ENCODE peak calls at places on chromosomes 13 and 19, in eight cellular contexts. One of them, this sample, is unnamed.

GRCh38 chr13:23909606-23910005 is 12.3 kb upstream of the C1QTNF9B start:
- DNase-seq in esophagus squamous epithelium: no peak
- DNase-seq in endodermal cell: no peak
- DNase-seq in astrocyte: no peak
- DNase-seq in gastrocnemius medialis: no peak
- DNase-seq in brain microvascular endothelial cell: no peak
- DNase-seq in pancreas: no peak
- DNase-seq in heart right ventricle: no peak
- DNase-seq in this sample: no peak

GRCh38 chr13:109436055-109436622 is 350.2 kb downstream of the IRS2 start:
- DNase-seq in esophagus squamous epithelium: no peak
- DNase-seq in endodermal cell: no peak
- DNase-seq in astrocyte: no peak
- DNase-seq in gastrocnemius medialis: no peak
- DNase-seq in brain microvascular endothelial cell: no peak
- DNase-seq in pancreas: no peak
- DNase-seq in heart right ventricle: no peak
- DNase-seq in this sample: no peak

GRCh38 chr19:55341191-55342043 is 1.7 kb downstream of the KMT5C start:
- DNase-seq in esophagus squamous epithelium: no peak
- DNase-seq in endodermal cell: peak; percentile 94
- DNase-seq in astrocyte: peak; percentile 23
- DNase-seq in gastrocnemius medialis: peak; percentile 47
- DNase-seq in brain microvascular endothelial cell: peak; percentile 19
- DNase-seq in pancreas: peak; percentile 65
- DNase-seq in heart right ventricle: peak; percentile 68
- DNase-seq in this sample: no peak

GRCh38 chr13:71760226-71760591 is 106.8 kb downstream of the DACH1 start:
- DNase-seq in esophagus squamous epithelium: no peak
- DNase-seq in endodermal cell: no peak
- DNase-seq in astrocyte: no peak
- DNase-seq in gastrocnemius medialis: no peak
- DNase-seq in brain microvascular endothelial cell: no peak
- DNase-seq in pancreas: no peak
- DNase-seq in heart right ventricle: no peak
- DNase-seq in this sample: no peak

GRCh38 chr13:62333466-62333865 is 917.8 kb upstream of the PCDH20 start:
- DNase-seq in esophagus squamous epithelium: no peak
- DNase-seq in endodermal cell: no peak
- DNase-seq in astrocyte: no peak
- DNase-seq in gastrocnemius medialis: no peak
- DNase-seq in brain microvascular endothelial cell: no peak
- DNase-seq in pancreas: no peak
- DNase-seq in heart right ventricle: no peak
- DNase-seq in this sample: no peak

GRCh38 chr13:77207943-77208342 is 119.0 kb downstream of the MYCBP2 start:
- DNase-seq in esophagus squamous epithelium: no peak
- DNase-seq in endodermal cell: no peak
- DNase-seq in astrocyte: peak; percentile 91
- DNase-seq in gastrocnemius medialis: no peak
- DNase-seq in brain microvascular endothelial cell: peak; percentile 26
- DNase-seq in pancreas: no peak
- DNase-seq in heart right ventricle: no peak
- DNase-seq in this sample: peak; percentile 84

GRCh38 chr19:57558525-57558924 is 1.1 kb downstream of the ZNF550 start:
- DNase-seq in esophagus squamous epithelium: no peak
- DNase-seq in endodermal cell: no peak
- DNase-seq in astrocyte: no peak
- DNase-seq in gastrocnemius medialis: no peak
- DNase-seq in brain microvascular endothelial cell: peak; percentile 4
- DNase-seq in pancreas: no peak
- DNase-seq in heart right ventricle: no peak
- DNase-seq in this sample: no peak

GRCh38 chr13:113528101-113528797 is 37.7 kb upstream of the DCUN1D2 start:
- DNase-seq in esophagus squamous epithelium: no peak
- DNase-seq in endodermal cell: no peak
- DNase-seq in astrocyte: no peak
- DNase-seq in gastrocnemius medialis: no peak
- DNase-seq in brain microvascular endothelial cell: no peak
- DNase-seq in pancreas: no peak
- DNase-seq in heart right ventricle: no peak
- DNase-seq in this sample: no peak

GRCh38 chr19:5156231-5156986 is 184.2 kb downstream of the PTPRS start:
- DNase-seq in esophagus squamous epithelium: no peak
- DNase-seq in endodermal cell: no peak
- DNase-seq in astrocyte: no peak
- DNase-seq in gastrocnemius medialis: peak; percentile 22
- DNase-seq in brain microvascular endothelial cell: no peak
- DNase-seq in pancreas: no peak
- DNase-seq in heart right ventricle: no peak
- DNase-seq in this sample: no peak

GRCh38 chr19:17860331-17860992 is 752 bp downstream of the RPL18A start:
- DNase-seq in esophagus squamous epithelium: no peak
- DNase-seq in endodermal cell: no peak
- DNase-seq in astrocyte: no peak
- DNase-seq in gastrocnemius medialis: no peak
- DNase-seq in brain microvascular endothelial cell: no peak
- DNase-seq in pancreas: no peak
- DNase-seq in heart right ventricle: no peak
- DNase-seq in this sample: no peak

GRCh38 chr13:49304763-49305695 is 57.3 kb downstream of the CDADC1 start:
- DNase-seq in esophagus squamous epithelium: no peak
- DNase-seq in endodermal cell: no peak
- DNase-seq in astrocyte: no peak
- DNase-seq in gastrocnemius medialis: no peak
- DNase-seq in brain microvascular endothelial cell: no peak
- DNase-seq in pancreas: no peak
- DNase-seq in heart right ventricle: no peak
- DNase-seq in this sample: no peak

GRCh38 chr13:54799621-54800226 is 1771.1 kb downstream of the OLFM4 start:
- DNase-seq in esophagus squamous epithelium: no peak
- DNase-seq in endodermal cell: no peak
- DNase-seq in astrocyte: no peak
- DNase-seq in gastrocnemius medialis: no peak
- DNase-seq in brain microvascular endothelial cell: no peak
- DNase-seq in pancreas: no peak
- DNase-seq in heart right ventricle: no peak
- DNase-seq in this sample: no peak

GRCh38 chr13:26628706-26629105 is 71.2 kb downstream of the WASF3 start:
- DNase-seq in esophagus squamous epithelium: no peak
- DNase-seq in endodermal cell: peak; percentile 64
- DNase-seq in astrocyte: peak; percentile 10
- DNase-seq in gastrocnemius medialis: no peak
- DNase-seq in brain microvascular endothelial cell: peak; percentile 24
- DNase-seq in pancreas: no peak
- DNase-seq in heart right ventricle: no peak
- DNase-seq in this sample: no peak

GRCh38 chr19:7366701-7367420 is 18.1 kb downstream of the ARHGEF18 start:
- DNase-seq in esophagus squamous epithelium: no peak
- DNase-seq in endodermal cell: no peak
- DNase-seq in astrocyte: peak; percentile 26
- DNase-seq in gastrocnemius medialis: no peak
- DNase-seq in brain microvascular endothelial cell: peak; percentile 54
- DNase-seq in pancreas: no peak
- DNase-seq in heart right ventricle: no peak
- DNase-seq in this sample: no peak

GRCh38 chr13:77300176-77301141 is 26.4 kb downstream of the MYCBP2 start:
- DNase-seq in esophagus squamous epithelium: no peak
- DNase-seq in endodermal cell: no peak
- DNase-seq in astrocyte: peak; percentile 68
- DNase-seq in gastrocnemius medialis: no peak
- DNase-seq in brain microvascular endothelial cell: peak; percentile 74
- DNase-seq in pancreas: no peak
- DNase-seq in heart right ventricle: no peak
- DNase-seq in this sample: no peak

GRCh38 chr19:47518139-47518538 is 3.3 kb upstream of the NAPA start:
- DNase-seq in esophagus squamous epithelium: no peak
- DNase-seq in endodermal cell: no peak
- DNase-seq in astrocyte: peak; percentile 39
- DNase-seq in gastrocnemius medialis: no peak
- DNase-seq in brain microvascular endothelial cell: no peak
- DNase-seq in pancreas: no peak
- DNase-seq in heart right ventricle: no peak
- DNase-seq in this sample: no peak

GRCh38 chr19:10669246-10669645 is 15.1 kb downstream of the ILF3 start:
- DNase-seq in esophagus squamous epithelium: no peak
- DNase-seq in endodermal cell: no peak
- DNase-seq in astrocyte: no peak
- DNase-seq in gastrocnemius medialis: no peak
- DNase-seq in brain microvascular endothelial cell: no peak
- DNase-seq in pancreas: no peak
- DNase-seq in heart right ventricle: no peak
- DNase-seq in this sample: no peak

GRCh38 chr19:46404884-46405658 is 8.3 kb downstream of the CCDC8 start:
- DNase-seq in esophagus squamous epithelium: no peak
- DNase-seq in endodermal cell: peak; percentile 86
- DNase-seq in astrocyte: no peak
- DNase-seq in gastrocnemius medialis: no peak
- DNase-seq in brain microvascular endothelial cell: peak; percentile 37
- DNase-seq in pancreas: no peak
- DNase-seq in heart right ventricle: no peak
- DNase-seq in this sample: no peak

GRCh38 chr19:858284-858683 is 1.2 kb upstream of the CFD start:
- DNase-seq in esophagus squamous epithelium: no peak
- DNase-seq in endodermal cell: no peak
- DNase-seq in astrocyte: no peak
- DNase-seq in gastrocnemius medialis: no peak
- DNase-seq in brain microvascular endothelial cell: no peak
- DNase-seq in pancreas: no peak
- DNase-seq in heart right ventricle: no peak
- DNase-seq in this sample: no peak

GRCh38 chr19:55383279-55383788 is 758 bp downstream of the TMEM238 start:
- DNase-seq in esophagus squamous epithelium: no peak
- DNase-seq in endodermal cell: peak; percentile 74
- DNase-seq in astrocyte: no peak
- DNase-seq in gastrocnemius medialis: no peak
- DNase-seq in brain microvascular endothelial cell: no peak
- DNase-seq in pancreas: no peak
- DNase-seq in heart right ventricle: no peak
- DNase-seq in this sample: no peak

GRCh38 chr19:47104678-47105077 is 8.9 kb downstream of the ZC3H4 start:
- DNase-seq in esophagus squamous epithelium: no peak
- DNase-seq in endodermal cell: no peak
- DNase-seq in astrocyte: no peak
- DNase-seq in gastrocnemius medialis: peak; percentile 79
- DNase-seq in brain microvascular endothelial cell: no peak
- DNase-seq in pancreas: no peak
- DNase-seq in heart right ventricle: no peak
- DNase-seq in this sample: no peak

GRCh38 chr13:52012512-52012836 is 276 bp downstream of the ALG11 start:
- DNase-seq in esophagus squamous epithelium: no peak
- DNase-seq in endodermal cell: no peak
- DNase-seq in astrocyte: no peak
- DNase-seq in gastrocnemius medialis: no peak
- DNase-seq in brain microvascular endothelial cell: no peak
- DNase-seq in pancreas: no peak
- DNase-seq in heart right ventricle: no peak
- DNase-seq in this sample: no peak
- H3K36me3 ChIP-seq in esophagus squamous epithelium: peaks cover 19% of the 10 kb centered on the region
- H3K36me3 ChIP-seq in endodermal cell: peaks cover 10% of the 10 kb centered on the region
- H3K36me3 ChIP-seq in astrocyte: no peaks in the 10 kb centered on the region
- H3K36me3 ChIP-seq in gastrocnemius medialis: peaks cover under 1% of the 10 kb centered on the region
- H3K36me3 ChIP-seq in brain microvascular endothelial cell: no peaks in the 10 kb centered on the region
- H3K36me3 ChIP-seq in pancreas: no peaks in the 10 kb centered on the region
- H3K36me3 ChIP-seq in heart right ventricle: peaks cover 9% of the 10 kb centered on the region
- H3K36me3 ChIP-seq in this sample: peaks cover 17% of the 10 kb centered on the region

DNA sequence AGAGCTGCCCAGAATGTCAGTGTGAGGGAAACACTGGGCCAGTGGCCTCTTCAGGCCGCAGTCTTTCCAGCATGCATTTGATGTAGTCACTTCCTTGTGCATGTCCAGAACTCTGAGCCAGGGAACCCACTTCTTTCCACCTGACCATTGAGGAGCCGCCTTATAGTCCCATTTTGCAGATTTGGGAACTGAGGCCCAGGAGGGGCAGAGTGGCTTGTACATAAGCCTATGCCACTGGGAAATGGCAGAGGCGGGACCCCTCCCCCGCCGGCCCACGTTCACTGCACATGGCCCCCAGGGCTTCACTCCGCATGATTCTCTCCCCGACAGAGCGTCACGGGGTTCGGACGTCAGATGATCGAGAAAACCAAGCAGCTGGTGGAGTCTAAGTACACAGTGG is 5.6 kb upstream of the SPIB start:
- DNase-seq in esophagus squamous epithelium: no peak
- DNase-seq in endodermal cell: peak; percentile 32
- DNase-seq in astrocyte: no peak
- DNase-seq in gastrocnemius medialis: no peak
- DNase-seq in brain microvascular endothelial cell: no peak
- DNase-seq in pancreas: no peak
- DNase-seq in heart right ventricle: no peak
- DNase-seq in this sample: no peak
- H3K36me3 ChIP-seq in esophagus squamous epithelium: peaks cover 26% of the 10 kb centered on the region
- H3K36me3 ChIP-seq in endodermal cell: peaks cover 22% of the 10 kb centered on the region
- H3K36me3 ChIP-seq in astrocyte: no peaks in the 10 kb centered on the region
- H3K36me3 ChIP-seq in gastrocnemius medialis: peaks cover 10% of the 10 kb centered on the region
- H3K36me3 ChIP-seq in brain microvascular endothelial cell: no peaks in the 10 kb centered on the region
- H3K36me3 ChIP-seq in pancreas: no peaks in the 10 kb centered on the region
- H3K36me3 ChIP-seq in heart right ventricle: peaks cover 16% of the 10 kb centered on the region
- H3K36me3 ChIP-seq in this sample: peaks cover 6% of the 10 kb centered on the region

GRCh38 chr19:43735013-43735412 is 19.1 kb downstream of the IRGC start:
- DNase-seq in esophagus squamous epithelium: no peak
- DNase-seq in endodermal cell: no peak
- DNase-seq in astrocyte: no peak
- DNase-seq in gastrocnemius medialis: no peak
- DNase-seq in brain microvascular endothelial cell: no peak
- DNase-seq in pancreas: no peak
- DNase-seq in heart right ventricle: no peak
- DNase-seq in this sample: no peak
- H3K36me3 ChIP-seq in esophagus squamous epithelium: peaks cover 98% of the 10 kb centered on the region
- H3K36me3 ChIP-seq in endodermal cell: peaks cover 67% of the 10 kb centered on the region
- H3K36me3 ChIP-seq in astrocyte: peaks cover 53% of the 10 kb centered on the region
- H3K36me3 ChIP-seq in gastrocnemius medialis: peaks cover 90% of the 10 kb centered on the region
- H3K36me3 ChIP-seq in brain microvascular endothelial cell: peaks cover 69% of the 10 kb centered on the region
- H3K36me3 ChIP-seq in pancreas: peaks cover 66% of the 10 kb centered on the region
- H3K36me3 ChIP-seq in heart right ventricle: peaks cover 97% of the 10 kb centered on the region
- H3K36me3 ChIP-seq in this sample: peaks cover 90% of the 10 kb centered on the region

GRCh38 chr13:110480161-110480560 is 81.4 kb downstream of the RAB20 start:
- DNase-seq in esophagus squamous epithelium: no peak
- DNase-seq in endodermal cell: no peak
- DNase-seq in astrocyte: no peak
- DNase-seq in gastrocnemius medialis: no peak
- DNase-seq in brain microvascular endothelial cell: no peak
- DNase-seq in pancreas: no peak
- DNase-seq in heart right ventricle: no peak
- DNase-seq in this sample: no peak

GRCh38 chr13:110479215-110479545 is 82.3 kb downstream of the RAB20 start:
- DNase-seq in esophagus squamous epithelium: no peak
- DNase-seq in endodermal cell: no peak
- DNase-seq in astrocyte: no peak
- DNase-seq in gastrocnemius medialis: no peak
- DNase-seq in brain microvascular endothelial cell: no peak
- DNase-seq in pancreas: no peak
- DNase-seq in heart right ventricle: no peak
- DNase-seq in this sample: no peak

GRCh38 chr13:110479648-110480047 is 81.9 kb downstream of the RAB20 start:
- DNase-seq in esophagus squamous epithelium: no peak
- DNase-seq in endodermal cell: no peak
- DNase-seq in astrocyte: no peak
- DNase-seq in gastrocnemius medialis: peak; percentile 41
- DNase-seq in brain microvascular endothelial cell: no peak
- DNase-seq in pancreas: no peak
- DNase-seq in heart right ventricle: peak; percentile 47
- DNase-seq in this sample: no peak

GRCh38 chr13:110477711-110478245 is 83.7 kb downstream of the RAB20 start:
- DNase-seq in esophagus squamous epithelium: no peak
- DNase-seq in endodermal cell: no peak
- DNase-seq in astrocyte: no peak
- DNase-seq in gastrocnemius medialis: no peak
- DNase-seq in brain microvascular endothelial cell: no peak
- DNase-seq in pancreas: no peak
- DNase-seq in heart right ventricle: no peak
- DNase-seq in this sample: no peak

GRCh38 chr13:110478405-110479214 is 82.9 kb downstream of the RAB20 start:
- DNase-seq in esophagus squamous epithelium: no peak
- DNase-seq in endodermal cell: no peak
- DNase-seq in astrocyte: no peak
- DNase-seq in gastrocnemius medialis: no peak
- DNase-seq in brain microvascular endothelial cell: no peak
- DNase-seq in pancreas: no peak
- DNase-seq in heart right ventricle: no peak
- DNase-seq in this sample: no peak
- H3K36me3 ChIP-seq in esophagus squamous epithelium: peaks cover 60% of the 10 kb centered on the region
- H3K36me3 ChIP-seq in endodermal cell: peaks cover 92% of the 10 kb centered on the region
- H3K36me3 ChIP-seq in astrocyte: peaks cover 60% of the 10 kb centered on the region
- H3K36me3 ChIP-seq in gastrocnemius medialis: peaks cover 18% of the 10 kb centered on the region
- H3K36me3 ChIP-seq in brain microvascular endothelial cell: peaks cover 89% of the 10 kb centered on the region
- H3K36me3 ChIP-seq in pancreas: no peaks in the 10 kb centered on the region
- H3K36me3 ChIP-seq in heart right ventricle: peaks cover 80% of the 10 kb centered on the region
- H3K36me3 ChIP-seq in this sample: peaks cover 4% of the 10 kb centered on the region

This sample was measured in SK-N-MC.